ENCODE peak calls at places on chromosomes 12 and 14, in five cellular contexts. One of them, this sample, is unnamed.

GRCh38 chr12:52171950-52172512 is 19.8 kb downstream of the KRT80 start:
- DNase-seq in testis: peak; percentile 37
- DNase-seq in CD8-positive, alpha-beta T cell: no peak
- DNase-seq in IMR-90: peak; percentile 68
- DNase-seq in suprapubic skin: no peak
- DNase-seq in this sample: no peak

GRCh38 chr14:34554540-34555250 is 15.2 kb upstream of the EAPP start:
- DNase-seq in suprapubic skin: no peak
- DNase-seq in IMR-90: peak; percentile 37
- DNase-seq in testis: peak; percentile 19
- DNase-seq in CD8-positive, alpha-beta T cell: no peak
- DNase-seq in this sample: no peak

GRCh38 chr12:129531004-129531403 is 372.8 kb downstream of the TMEM132D start:
- DNase-seq in IMR-90: no peak
- DNase-seq in testis: no peak
- DNase-seq in suprapubic skin: no peak
- DNase-seq in CD8-positive, alpha-beta T cell: no peak
- DNase-seq in this sample: no peak

GRCh38 chr12:92561543-92561899 is 141.3 kb upstream of the PLEKHG7 start:
- DNase-seq in CD8-positive, alpha-beta T cell: no peak
- DNase-seq in testis: peak; percentile 60
- DNase-seq in suprapubic skin: no peak
- DNase-seq in IMR-90: peak; percentile 91
- DNase-seq in this sample: no peak

GRCh38 chr14:59406454-59407245 is 58.5 kb downstream of the GPR135 start:
- DNase-seq in suprapubic skin: no peak
- DNase-seq in IMR-90: peak; percentile 59
- DNase-seq in CD8-positive, alpha-beta T cell: no peak
- DNase-seq in testis: peak; percentile 33
- DNase-seq in this sample: no peak

GRCh38 chr14:53828820-53829219 is 127.8 kb downstream of the BMP4 start:
- DNase-seq in CD8-positive, alpha-beta T cell: no peak
- DNase-seq in IMR-90: no peak
- DNase-seq in testis: no peak
- DNase-seq in suprapubic skin: no peak
- DNase-seq in this sample: no peak

GRCh38 chr14:64221604-64222003 is 72.6 kb downstream of the ESR2 start:
- DNase-seq in IMR-90: no peak
- DNase-seq in CD8-positive, alpha-beta T cell: no peak
- DNase-seq in suprapubic skin: no peak
- DNase-seq in testis: no peak
- DNase-seq in this sample: no peak

GRCh38 chr12:82314406-82314892 is 43.7 kb downstream of the CCDC59 start:
- DNase-seq in CD8-positive, alpha-beta T cell: no peak
- DNase-seq in IMR-90: no peak
- DNase-seq in suprapubic skin: no peak
- DNase-seq in testis: no peak
- DNase-seq in this sample: no peak

GRCh38 chr12:119179335-119180021 is 747 bp downstream of the HSPB8 start:
- DNase-seq in CD8-positive, alpha-beta T cell: no peak
- DNase-seq in IMR-90: peak; percentile 70
- DNase-seq in suprapubic skin: no peak
- DNase-seq in testis: peak; percentile 68
- DNase-seq in this sample: no peak

GRCh38 chr12:38915783-38916182 is 10.4 kb upstream of the CPNE8 start:
- DNase-seq in IMR-90: no peak
- DNase-seq in CD8-positive, alpha-beta T cell: no peak
- DNase-seq in testis: no peak
- DNase-seq in suprapubic skin: no peak
- DNase-seq in this sample: no peak

GRCh38 chr14:68590233-68590535 is 202.7 kb downstream of the ZFP36L1 start:
- DNase-seq in testis: no peak
- DNase-seq in CD8-positive, alpha-beta T cell: no peak
- DNase-seq in IMR-90: no peak
- DNase-seq in suprapubic skin: no peak
- DNase-seq in this sample: no peak

GRCh38 chr12:23055004-23055403 is 430.0 kb downstream of the ETNK1 start:
- DNase-seq in testis: peak; percentile 19
- DNase-seq in suprapubic skin: no peak
- DNase-seq in IMR-90: peak; percentile 7
- DNase-seq in CD8-positive, alpha-beta T cell: no peak
- DNase-seq in this sample: no peak

GRCh38 chr12:55820679-55821078 is 2.8 kb downstream of the ORMDL2 start:
- DNase-seq in suprapubic skin: no peak
- DNase-seq in IMR-90: no peak
- DNase-seq in CD8-positive, alpha-beta T cell: no peak
- DNase-seq in testis: no peak
- DNase-seq in this sample: no peak

GRCh38 chr12:122844366-122844971 is 9.2 kb downstream of the HIP1R start:
- DNase-seq in IMR-90: no peak
- DNase-seq in CD8-positive, alpha-beta T cell: no peak
- DNase-seq in testis: no peak
- DNase-seq in suprapubic skin: no peak
- DNase-seq in this sample: no peak

GRCh38 chr12:105960319-105961076 is 178.3 kb downstream of the NUAK1 start:
- DNase-seq in CD8-positive, alpha-beta T cell: no peak
- DNase-seq in suprapubic skin: no peak
- DNase-seq in IMR-90: no peak
- DNase-seq in testis: peak; percentile 34
- DNase-seq in this sample: no peak

GRCh38 chr14:74682169-74682952 is 30.5 kb downstream of the AREL1 start:
- DNase-seq in suprapubic skin: no peak
- DNase-seq in CD8-positive, alpha-beta T cell: no peak
- DNase-seq in IMR-90: no peak
- DNase-seq in testis: no peak
- DNase-seq in this sample: no peak

GRCh38 chr14:66403183-66403582 is 83.0 kb upstream of the CCDC196 start:
- DNase-seq in suprapubic skin: no peak
- DNase-seq in CD8-positive, alpha-beta T cell: no peak
- DNase-seq in testis: no peak
- DNase-seq in IMR-90: peak; percentile 28
- DNase-seq in this sample: no peak

GRCh38 chr12:56565510-56566101 is 44.0 kb downstream of the RBMS2 start:
- DNase-seq in suprapubic skin: peak; percentile 80
- DNase-seq in IMR-90: peak; percentile 77
- DNase-seq in testis: peak; percentile 80
- DNase-seq in CD8-positive, alpha-beta T cell: no peak
- DNase-seq in this sample: no peak

DNA sequence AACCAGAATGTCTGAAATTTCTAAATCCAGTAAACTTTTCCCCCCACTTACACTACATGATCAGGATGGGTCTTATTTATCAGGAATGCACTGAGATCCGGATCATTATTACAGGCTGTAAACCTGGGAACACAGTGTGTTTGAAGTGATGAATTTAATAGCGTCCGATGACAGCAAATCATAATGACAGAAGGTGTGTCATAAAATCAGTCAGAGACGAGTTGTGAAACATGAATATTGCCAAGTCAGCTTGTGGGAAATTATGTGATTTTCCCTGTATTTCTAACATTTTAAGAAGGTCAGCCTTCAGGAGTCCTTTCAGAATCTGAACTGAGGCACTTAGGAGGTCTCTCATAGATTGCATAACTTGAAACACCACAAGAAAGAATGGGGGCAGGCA is 36.7 kb downstream of the RERG start:
- DNase-seq in testis: no peak
- DNase-seq in IMR-90: no peak
- DNase-seq in suprapubic skin: no peak
- DNase-seq in CD8-positive, alpha-beta T cell: no peak
- DNase-seq in this sample: no peak
- H3K4me1 ChIP-seq in testis: peaks cover 5% of the 10 kb centered on the region
- H3K4me1 ChIP-seq in IMR-90: no peaks in the 10 kb centered on the region
- H3K4me1 ChIP-seq in suprapubic skin: peaks cover 21% of the 10 kb centered on the region
- H3K4me1 ChIP-seq in CD8-positive, alpha-beta T cell: no peaks in the 10 kb centered on the region
- H3K4me1 ChIP-seq in this sample: no peaks in the 10 kb centered on the region

DNA sequence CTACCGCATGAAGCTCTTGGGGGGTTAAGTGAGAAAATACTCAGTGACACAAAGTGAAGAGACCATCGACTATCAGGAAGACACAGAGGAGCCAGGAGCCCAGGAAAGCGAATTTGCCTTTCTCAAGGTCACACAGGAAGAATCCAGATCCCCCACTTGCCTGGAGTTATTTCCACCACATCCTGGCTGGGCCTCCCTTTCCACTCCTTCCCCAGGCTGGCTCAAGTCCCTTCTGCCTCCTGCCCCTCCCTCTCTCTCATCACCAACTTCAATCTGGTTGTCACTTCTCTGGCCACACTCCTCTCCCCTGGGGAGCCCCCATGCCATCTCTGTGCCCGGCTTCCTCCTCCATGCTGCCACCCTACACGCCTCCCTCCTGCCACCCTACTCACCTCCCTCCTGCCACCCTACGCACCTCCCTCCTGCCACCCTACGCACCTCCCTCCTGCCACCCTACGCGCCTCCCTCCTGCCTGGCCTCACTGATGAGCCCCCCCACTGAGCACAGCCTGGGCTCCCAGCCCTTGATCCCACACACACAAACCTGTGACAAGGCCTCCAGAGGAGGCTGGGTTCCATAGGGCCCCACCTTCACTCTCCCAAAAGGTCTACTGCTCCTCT is 6.3 kb downstream of the SCNN1A start:
- DNase-seq in suprapubic skin: no peak
- DNase-seq in IMR-90: no peak
- DNase-seq in CD8-positive, alpha-beta T cell: no peak
- DNase-seq in testis: no peak
- DNase-seq in this sample: no peak
- H3K4me1 ChIP-seq in suprapubic skin: peaks cover 65% of the 10 kb centered on the region
- H3K4me1 ChIP-seq in IMR-90: peaks cover 19% of the 10 kb centered on the region
- H3K4me1 ChIP-seq in CD8-positive, alpha-beta T cell: peaks cover 21% of the 10 kb centered on the region
- H3K4me1 ChIP-seq in testis: no peaks in the 10 kb centered on the region
- H3K4me1 ChIP-seq in this sample: peaks cover 27% of the 10 kb centered on the region

DNA sequence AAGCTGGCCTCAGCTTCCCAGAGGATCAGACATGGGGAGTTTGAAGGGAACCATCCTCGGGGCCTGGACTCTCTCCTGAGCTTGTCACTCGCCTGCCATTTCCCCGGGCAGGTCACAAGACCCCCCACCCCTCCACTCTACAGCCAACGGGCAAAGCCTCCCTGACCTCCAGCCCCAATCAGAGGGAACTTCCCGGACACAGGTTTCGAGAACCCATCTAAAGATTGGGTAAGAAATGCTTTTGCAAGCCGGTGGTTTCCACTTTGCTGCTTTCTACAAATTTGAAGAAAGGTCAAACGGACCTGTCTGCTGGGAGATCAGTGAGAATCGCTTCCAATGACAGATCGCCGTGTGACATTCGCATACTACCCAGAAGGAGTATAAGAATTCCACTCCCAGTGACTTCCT is 89.6 kb downstream of the SCARB1 start:
- DNase-seq in CD8-positive, alpha-beta T cell: no peak
- DNase-seq in testis: no peak
- DNase-seq in IMR-90: no peak
- DNase-seq in suprapubic skin: no peak
- DNase-seq in this sample: no peak
- H3K4me1 ChIP-seq in CD8-positive, alpha-beta T cell: peaks cover 12% of the 10 kb centered on the region
- H3K4me1 ChIP-seq in testis: peaks cover 7% of the 10 kb centered on the region
- H3K4me1 ChIP-seq in IMR-90: peaks cover 19% of the 10 kb centered on the region
- H3K4me1 ChIP-seq in suprapubic skin: peaks cover 25% of the 10 kb centered on the region
- H3K4me1 ChIP-seq in this sample: peaks cover 20% of the 10 kb centered on the region

DNA sequence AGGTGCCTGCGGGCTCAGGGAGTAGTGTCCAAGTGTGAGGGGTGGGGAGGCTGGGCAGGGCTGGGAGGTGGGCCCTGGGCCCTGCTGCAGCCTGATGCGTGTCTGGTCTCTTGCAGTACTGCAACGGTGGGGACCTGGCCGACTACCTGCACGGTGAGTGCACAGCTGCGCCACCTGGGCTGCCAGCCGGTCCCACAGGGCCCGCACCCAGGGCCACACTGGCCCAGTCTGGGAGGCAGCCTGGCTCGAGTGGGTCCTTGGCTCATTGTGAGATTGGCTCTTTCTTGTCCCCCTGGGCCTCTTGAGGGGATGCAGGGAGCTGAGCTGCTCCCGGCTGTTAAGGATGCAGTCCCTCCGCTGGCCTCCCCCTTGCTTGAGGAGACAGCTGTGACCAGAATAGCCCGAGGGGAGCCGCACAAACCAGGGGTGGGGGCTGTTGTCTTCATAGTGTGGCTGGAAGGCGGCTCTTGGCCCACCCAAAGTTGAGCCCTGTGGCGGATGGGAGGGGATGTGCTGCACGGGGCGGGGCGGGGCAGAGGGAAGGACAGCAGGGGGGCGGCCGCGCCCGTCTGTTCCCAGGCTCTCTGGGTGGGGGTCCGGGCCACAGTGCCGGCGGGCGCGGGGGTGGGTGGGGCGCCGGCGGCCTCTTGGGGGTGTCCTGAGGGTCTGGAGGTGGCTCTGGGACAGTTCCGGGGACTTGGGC is 13.1 kb downstream of the ULK1 start:
- DNase-seq in IMR-90: no peak
- DNase-seq in CD8-positive, alpha-beta T cell: no peak
- DNase-seq in testis: no peak
- DNase-seq in suprapubic skin: no peak
- DNase-seq in this sample: no peak
- H3K4me1 ChIP-seq in IMR-90: peaks cover 5% of the 10 kb centered on the region
- H3K4me1 ChIP-seq in CD8-positive, alpha-beta T cell: peaks cover 8% of the 10 kb centered on the region
- H3K4me1 ChIP-seq in testis: peaks cover 8% of the 10 kb centered on the region
- H3K4me1 ChIP-seq in suprapubic skin: peaks cover 35% of the 10 kb centered on the region
- H3K4me1 ChIP-seq in this sample: peaks cover 14% of the 10 kb centered on the region

DNA sequence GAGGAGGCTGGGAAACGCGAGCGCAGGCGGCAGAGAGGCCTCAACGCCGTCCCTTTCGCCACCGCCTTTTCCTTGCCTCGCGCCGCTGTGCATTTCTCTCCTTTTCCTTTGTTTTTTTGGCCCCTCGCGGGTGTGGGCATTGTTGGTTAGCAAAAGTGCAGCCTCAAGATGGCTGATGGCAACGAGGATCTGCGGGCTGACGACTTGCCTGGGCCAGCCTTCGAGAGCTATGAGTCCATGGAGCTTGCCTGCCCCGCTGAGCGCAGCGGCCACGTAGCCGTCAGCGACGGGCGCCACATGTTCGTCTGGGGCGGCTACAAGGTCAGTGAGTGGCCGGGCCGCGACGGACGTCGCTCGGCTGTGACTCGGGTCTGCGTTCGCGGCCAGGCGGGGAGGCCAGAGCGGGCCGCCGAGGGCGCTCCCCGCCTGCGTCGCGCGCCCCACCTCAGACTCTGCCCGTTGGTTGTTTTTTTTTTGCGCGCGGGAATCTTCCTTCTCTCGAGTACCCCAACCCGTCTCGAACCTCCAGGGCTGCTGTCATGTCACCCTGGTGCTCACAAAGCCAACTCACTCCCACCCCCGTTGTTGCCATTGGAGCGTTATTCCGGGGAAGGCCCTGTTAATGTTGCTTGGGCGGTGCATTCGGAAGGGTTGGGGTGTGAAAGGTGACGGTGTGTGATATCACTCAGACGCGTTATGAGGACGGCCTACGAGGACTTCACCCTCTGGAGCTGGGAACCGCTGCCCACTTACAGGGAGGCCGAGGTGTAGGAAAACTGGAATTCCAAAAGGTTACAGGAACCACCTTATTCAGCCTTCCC is 558 bp downstream of the KLHDC2 start:
- DNase-seq in IMR-90: peak; percentile 66
- DNase-seq in suprapubic skin: no peak
- DNase-seq in testis: peak; percentile 71
- DNase-seq in CD8-positive, alpha-beta T cell: peak; percentile 44
- DNase-seq in this sample: peak; percentile 75
- H3K4me1 ChIP-seq in IMR-90: peaks cover 9% of the 10 kb centered on the region
- H3K4me1 ChIP-seq in suprapubic skin: peaks cover 30% of the 10 kb centered on the region
- H3K4me1 ChIP-seq in testis: peaks cover 27% of the 10 kb centered on the region
- H3K4me1 ChIP-seq in CD8-positive, alpha-beta T cell: peaks cover 29% of the 10 kb centered on the region
- H3K4me1 ChIP-seq in this sample: peaks cover 30% of the 10 kb centered on the region

GRCh38 chr12:47080725-47081502 is 1.2 kb upstream of the AMIGO2 start:
- DNase-seq in IMR-90: peak; percentile 50
- DNase-seq in testis: peak; percentile 79
- DNase-seq in suprapubic skin: peak; percentile 84
- DNase-seq in CD8-positive, alpha-beta T cell: no peak
- DNase-seq in this sample: peak; percentile 47
- H3K4me1 ChIP-seq in IMR-90: peaks cover 17% of the 10 kb centered on the region
- H3K4me1 ChIP-seq in testis: peaks cover 15% of the 10 kb centered on the region
- H3K4me1 ChIP-seq in suprapubic skin: peaks cover 41% of the 10 kb centered on the region
- H3K4me1 ChIP-seq in CD8-positive, alpha-beta T cell: peaks cover 69% of the 10 kb centered on the region
- H3K4me1 ChIP-seq in this sample: peaks cover 80% of the 10 kb centered on the region

This sample was measured in CD4-positive, alpha-beta memory T cell.